ENCODE peak calls at places on chromosomes 7 and 10, in ten cellular contexts. P, G, E, O, A, S, B, H, R and C are unnamed samples.

GRCh38 chr7:6256709-6257535 is 15.5 kb downstream of the CYTH3 start:
- DNase-seq in O (no peak), R (no peak), P (no peak), A (peak; percentile 89), E (peak; percentile 34), H (no peak), S (peak; percentile 83), B (no peak), G (no peak), C (no peak)

GRCh38 chr10:59748834-59749233 is 4.4 kb downstream of the MRLN start:
- DNase-seq in G (no peak), P (no peak), O (no peak), A (no peak), R (no peak), H (no peak), E (no peak), S (no peak), B (no peak), C (peak; percentile 38)

GRCh38 chr7:158355456-158356065 is 232.1 kb downstream of the PTPRN2 start:
- DNase-seq in H (peak; percentile 19), B (no peak), S (no peak), A (peak; percentile 5), P (no peak), R (no peak), O (no peak), E (no peak), G (no peak), C (peak; percentile 60)

GRCh38 chr7:19106308-19107141 is 10.9 kb downstream of the TWIST1 start:
- DNase-seq in O (no peak), P (no peak), R (no peak), G (peak; percentile 43), B (no peak), S (peak; percentile 41), H (no peak), E (no peak), A (no peak), C (peak; percentile 46)

GRCh38 chr7:122038904-122039303 is 105.1 kb downstream of the AASS start:
- DNase-seq in O (no peak), B (no peak), R (no peak), P (no peak), A (no peak), E (no peak), G (no peak), S (peak; percentile 29), H (no peak), C (no peak)

GRCh38 chr7:43619213-43620012 is 36.5 kb downstream of the STK17A start:
- DNase-seq in E (no peak), S (no peak), G (no peak), R (no peak), B (no peak), H (no peak), O (no peak), A (no peak), P (no peak), C (no peak)

GRCh38 chr10:71131508-71132088 is 80.8 kb upstream of the UNC5B start:
- DNase-seq in S (no peak), H (no peak), R (no peak), B (no peak), G (no peak), E (no peak), A (no peak), O (no peak), P (no peak), C (no peak)

GRCh38 chr7:48363174-48363573 is 191.9 kb downstream of the ABCA13 start:
- DNase-seq in A (no peak), P (no peak), G (no peak), B (no peak), O (no peak), R (no peak), H (no peak), S (no peak), E (no peak), C (no peak)

GRCh38 chr7:101860316-101861222 is 43.1 kb downstream of the CUX1 start:
- DNase-seq in A (no peak), H (no peak), S (no peak), R (no peak), O (no peak), B (no peak), P (no peak), G (no peak), E (no peak), C (no peak)

GRCh38 chr7:101856488-101857357 is 39.3 kb downstream of the CUX1 start:
- DNase-seq in A (peak; percentile 58), O (peak; percentile 96), E (peak; percentile 67), P (peak; percentile 97), G (no peak), S (peak; percentile 65), H (peak; percentile 78), B (peak; percentile 99), R (peak; percentile 96), C (no peak)

GRCh38 chr7:101859411-101860106 is 42.1 kb downstream of the CUX1 start:
- DNase-seq in H (no peak), O (no peak), S (no peak), E (peak; percentile 22), G (no peak), B (no peak), P (no peak), A (no peak), R (no peak), C (no peak)

GRCh38 chr7:101857358-101857794 is 40.0 kb downstream of the CUX1 start:
- DNase-seq in S (no peak), A (no peak), B (no peak), O (no peak), E (no peak), H (no peak), G (no peak), P (no peak), R (no peak), C (no peak)

GRCh38 chr7:101858437-101859385 is 41.3 kb downstream of the CUX1 start:
- DNase-seq in O (no peak), S (no peak), P (no peak), G (no peak), A (no peak), H (no peak), B (no peak), R (no peak), E (no peak), C (no peak)
- H3K4me3 ChIP-seq in O (no peak overlapping the region), S (no peak overlapping the region), P (no peak overlapping the region), G (no peak overlapping the region), A (no peak overlapping the region), H (no peak overlapping the region), B (no peak overlapping the region), R (no peak overlapping the region), E (no peak overlapping the region), C (no peak overlapping the region)

GRCh38 chr7:106952658-106953231 is 87.7 kb downstream of the PIK3CG start:
- DNase-seq in P (no peak), G (no peak), R (no peak), O (peak; percentile 30), H (no peak), E (peak; percentile 22), S (no peak), B (no peak), A (no peak), C (no peak)

GRCh38 chr7:106944035-106944665 is 79.1 kb downstream of the PIK3CG start:
- DNase-seq in G (no peak), R (no peak), S (no peak), O (no peak), E (no peak), H (no peak), B (no peak), P (no peak), A (no peak), C (no peak)

GRCh38 chr7:106952175-106952657 is 87.1 kb downstream of the PIK3CG start:
- DNase-seq in S (no peak), R (no peak), O (no peak), B (no peak), H (no peak), A (no peak), G (no peak), P (no peak), E (no peak), C (no peak)

DNA sequence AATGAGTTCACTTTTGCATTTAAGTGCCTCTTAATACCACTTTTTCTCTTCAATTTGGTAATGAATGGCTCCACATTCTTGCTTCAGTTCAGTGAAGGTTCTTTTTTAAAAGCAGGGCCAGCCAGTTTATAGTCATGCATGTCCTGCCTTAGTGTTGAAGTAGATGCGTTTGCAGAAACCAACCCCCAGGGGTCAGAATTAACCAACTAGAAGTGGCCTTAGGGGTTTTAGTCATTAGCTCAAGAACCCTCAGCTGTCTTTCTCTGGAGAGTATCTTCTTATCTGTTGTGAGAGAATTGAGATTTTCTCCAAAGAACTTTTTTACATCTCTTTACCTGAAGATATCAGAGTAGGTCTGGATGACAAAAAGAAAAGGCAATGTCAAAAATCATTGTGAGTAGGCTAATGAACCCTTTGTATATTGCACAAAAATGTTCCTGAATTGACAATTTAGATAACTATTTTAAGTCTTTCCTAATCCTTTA is 82.2 kb downstream of the PIK3CG start:
- DNase-seq in O (peak; percentile 42), S (peak; percentile 75), E (peak; percentile 77), P (peak; percentile 36), A (peak; percentile 78), B (peak; percentile 56), G (peak; percentile 87), H (no peak), R (no peak), C (peak; percentile 66)
- TF ChIP-seq CTCF in O (peak; percentile 20), S (peak; percentile 68), E (peak; percentile 35), P (peak; percentile 25), A (peak; percentile 80), B (peak; percentile 56), G (peak; percentile 78), H (peak; percentile 39), R (peak; percentile 44), C (peak; percentile 56)

GRCh38 chr10:28181478-28182096 is 121.3 kb downstream of the MPP7 start:
- DNase-seq in O (no peak), E (no peak), R (no peak), A (no peak), G (no peak), H (no peak), B (no peak), S (peak; percentile 34), P (no peak), C (no peak)

GRCh38 chr10:28179490-28180099 is 123.3 kb downstream of the MPP7 start:
- DNase-seq in P (no peak), R (no peak), A (peak; percentile 49), H (no peak), G (peak; percentile 59), O (no peak), B (peak; percentile 20), S (peak; percentile 75), E (peak; percentile 67), C (peak; percentile 6)

GRCh38 chr10:28179006-28179405 is 123.9 kb downstream of the MPP7 start:
- DNase-seq in S (no peak), G (no peak), H (no peak), B (no peak), R (no peak), O (no peak), E (no peak), A (no peak), P (no peak), C (no peak)

GRCh38 chr10:28180654-28181053 is 122.2 kb downstream of the MPP7 start:
- DNase-seq in R (no peak), P (no peak), S (no peak), O (no peak), G (no peak), E (no peak), H (no peak), A (peak; percentile 22), B (no peak), C (no peak)

DNA sequence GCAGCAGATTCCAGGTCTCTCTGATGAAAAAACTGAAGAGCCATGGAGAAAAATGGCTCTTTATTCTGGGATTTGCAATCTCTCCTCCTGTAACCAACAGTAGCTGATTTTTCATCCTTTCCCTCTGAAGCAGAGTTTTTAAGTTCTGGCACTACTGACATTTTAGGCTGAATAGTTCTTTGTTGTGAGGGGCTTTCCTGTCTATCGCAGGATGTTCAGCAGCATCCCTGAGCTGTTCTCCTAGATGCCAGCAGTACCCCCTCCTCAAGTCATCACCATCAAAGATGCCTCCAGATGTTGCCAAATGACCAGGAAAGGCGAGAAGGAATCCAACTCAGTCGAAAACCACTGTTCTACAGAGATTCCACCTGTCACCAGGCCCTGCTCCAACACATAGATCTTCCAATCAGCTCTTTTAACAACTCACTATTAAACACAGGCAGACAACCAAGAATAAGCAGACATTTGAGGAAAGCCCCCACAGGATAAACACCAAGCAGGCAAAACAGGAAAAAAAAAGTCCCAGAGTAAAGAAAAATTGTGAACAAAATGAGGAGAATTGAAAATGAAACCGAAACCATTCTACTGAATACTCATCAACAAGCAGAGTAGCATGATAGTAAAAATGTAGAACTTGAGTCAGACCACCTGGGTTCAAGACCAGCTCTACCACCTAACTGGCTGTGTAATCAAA is 124.8 kb downstream of the MPP7 start:
- DNase-seq in E (no peak), S (peak; percentile 38), R (no peak), P (no peak), B (no peak), G (no peak), H (no peak), A (no peak), O (no peak), C (no peak)
- H3K4me3 ChIP-seq in E (peak overlapping the region; percentile 4), S (no peak overlapping the region), R (peak overlapping the region; percentile 18), P (peak overlapping the region; percentile 14), B (no peak overlapping the region), G (no peak overlapping the region), H (peak overlapping the region; percentile 22), A (no peak overlapping the region), O (no peak overlapping the region), C (no peak overlapping the region)

DNA sequence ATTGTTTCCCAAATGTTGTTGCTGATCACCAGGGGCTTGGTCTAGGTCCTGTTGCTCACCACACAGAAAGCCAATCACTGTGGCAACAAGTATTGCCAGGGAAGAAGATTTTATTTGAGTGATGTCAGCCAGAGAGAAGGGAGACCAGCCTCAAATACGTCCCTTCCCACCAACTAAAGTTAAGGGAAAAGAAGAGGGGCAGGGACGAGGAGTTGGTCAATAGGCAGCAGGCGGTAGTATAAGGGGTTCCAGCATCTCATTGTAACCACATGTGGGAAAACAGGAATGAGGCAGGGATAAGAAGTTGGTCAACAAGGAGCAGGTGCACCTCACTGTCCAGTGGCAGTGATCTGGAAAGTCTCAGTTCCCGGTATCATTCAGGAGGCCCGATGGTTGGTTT is 138.9 kb upstream of the KCNMA1 start:
- DNase-seq in G (no peak), A (no peak), S (no peak), P (no peak), O (peak; percentile 19), B (no peak), R (no peak), H (peak; percentile 7), E (no peak), C (no peak)
- TF ChIP-seq CTCF in G (no peak), A (no peak), S (no peak), P (no peak), O (no peak), B (no peak), R (no peak), H (no peak), E (no peak), C (no peak)